ENCODE peak calls at places on chromosomes 6 and 20, in six cellular contexts. One of them, this sample, is unnamed.
A peak's percentile ranks its signal among the peaks of the same experiment; 100 is the strongest.

GRCh38 chr20:3786126-3786484 is 435 bp downstream of the CENPB start:
- DNase-seq in cardiac fibroblast: peak; percentile 67
- DNase-seq in AG09309: no peak
- DNase-seq in astrocyte of the spinal cord: peak; percentile 62
- DNase-seq in Peyer's patch: peak; percentile 69
- DNase-seq in breast epithelium: no peak
- DNase-seq in this sample: no peak

GRCh38 chr20:34069341-34070078 is 42.5 kb downstream of the EIF2S2 start:
- DNase-seq in cardiac fibroblast: peak; percentile 90
- DNase-seq in AG09309: peak; percentile 46
- DNase-seq in astrocyte of the spinal cord: peak; percentile 86
- DNase-seq in Peyer's patch: peak; percentile 90
- DNase-seq in breast epithelium: peak; percentile 76
- DNase-seq in this sample: peak; percentile 38

GRCh38 chr6:16496982-16497823 is 258.8 kb downstream of the GMPR start:
- DNase-seq in cardiac fibroblast: peak; percentile 50
- DNase-seq in AG09309: no peak
- DNase-seq in astrocyte of the spinal cord: no peak
- DNase-seq in Peyer's patch: no peak
- DNase-seq in breast epithelium: no peak
- DNase-seq in this sample: no peak

GRCh38 chr20:59013031-59013951 is 5.9 kb upstream of the TUBB1 start:
- DNase-seq in cardiac fibroblast: no peak
- DNase-seq in AG09309: no peak
- DNase-seq in astrocyte of the spinal cord: no peak
- DNase-seq in Peyer's patch: no peak
- DNase-seq in breast epithelium: no peak
- DNase-seq in this sample: no peak

GRCh38 chr6:135085700-135086413 is 31.2 kb upstream of the HBS1L start:
- DNase-seq in cardiac fibroblast: no peak
- DNase-seq in AG09309: no peak
- DNase-seq in astrocyte of the spinal cord: no peak
- DNase-seq in Peyer's patch: no peak
- DNase-seq in breast epithelium: no peak
- DNase-seq in this sample: no peak

GRCh38 chr6:17987576-17988421 is at the start of gene KIF13A:
- DNase-seq in cardiac fibroblast: peak; percentile 71
- DNase-seq in AG09309: no peak
- DNase-seq in astrocyte of the spinal cord: peak; percentile 67
- DNase-seq in Peyer's patch: peak; percentile 78
- DNase-seq in breast epithelium: peak; percentile 54
- DNase-seq in this sample: peak; percentile 48

GRCh38 chr6:153032255-153032882 is 29.9 kb upstream of the MTRF1L start:
- DNase-seq in cardiac fibroblast: peak; percentile 85
- DNase-seq in AG09309: peak; percentile 51
- DNase-seq in astrocyte of the spinal cord: peak; percentile 85
- DNase-seq in Peyer's patch: no peak
- DNase-seq in breast epithelium: no peak
- DNase-seq in this sample: no peak

GRCh38 chr6:44431118-44431725 is 43.7 kb downstream of the CDC5L start:
- DNase-seq in cardiac fibroblast: peak; percentile 79
- DNase-seq in AG09309: peak; percentile 39
- DNase-seq in astrocyte of the spinal cord: peak; percentile 74
- DNase-seq in Peyer's patch: peak; percentile 59
- DNase-seq in breast epithelium: no peak
- DNase-seq in this sample: no peak

GRCh38 chr20:45959126-45959525 is 12.9 kb downstream of the ZNF335 start:
- DNase-seq in cardiac fibroblast: no peak
- DNase-seq in AG09309: no peak
- DNase-seq in astrocyte of the spinal cord: no peak
- DNase-seq in Peyer's patch: no peak
- DNase-seq in breast epithelium: no peak
- DNase-seq in this sample: no peak

DNA sequence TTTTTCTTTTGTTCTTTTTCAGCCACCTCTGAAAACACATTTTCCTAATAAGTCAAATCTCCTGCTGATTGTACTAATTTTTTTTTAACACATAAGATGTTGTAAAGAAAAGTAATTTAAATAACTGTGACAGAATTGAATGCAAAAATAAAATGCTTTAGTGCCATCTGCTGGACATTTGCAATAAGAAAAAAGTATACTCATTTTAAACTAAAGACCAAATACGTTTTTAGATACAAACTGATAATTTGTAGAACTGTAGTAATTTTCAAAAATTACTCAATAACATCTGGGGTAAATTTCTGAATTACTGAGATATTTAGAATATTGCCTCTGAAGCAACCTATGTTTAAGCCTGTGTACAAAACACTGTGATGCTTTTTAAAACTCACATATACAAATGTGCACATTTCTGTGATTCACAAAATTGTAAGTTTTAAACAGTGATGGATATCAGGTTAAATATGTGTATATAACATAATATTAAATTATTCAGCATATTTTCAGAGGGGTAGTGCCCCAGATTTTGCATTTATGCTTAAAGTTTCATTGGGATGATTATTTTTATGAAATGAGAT is 198.7 kb downstream of the RIMS1 start:
- DNase-seq in cardiac fibroblast: peak; percentile 29
- DNase-seq in AG09309: no peak
- DNase-seq in astrocyte of the spinal cord: peak; percentile 40
- DNase-seq in Peyer's patch: no peak
- DNase-seq in breast epithelium: no peak
- DNase-seq in this sample: no peak
- TF ChIP-seq CTCF in cardiac fibroblast: peak; percentile 32
- TF ChIP-seq CTCF in AG09309: peak; percentile 26
- TF ChIP-seq CTCF in astrocyte of the spinal cord: peak; percentile 21
- TF ChIP-seq CTCF in Peyer's patch: peak; percentile 39
- TF ChIP-seq CTCF in breast epithelium: peak; percentile 54
- TF ChIP-seq CTCF in this sample: peak; percentile 74

GRCh38 chr6:2132911-2133310 is 112.5 kb downstream of the GMDS start:
- DNase-seq in cardiac fibroblast: no peak
- DNase-seq in AG09309: no peak
- DNase-seq in astrocyte of the spinal cord: no peak
- DNase-seq in Peyer's patch: no peak
- DNase-seq in breast epithelium: no peak
- DNase-seq in this sample: no peak
- TF ChIP-seq CTCF in cardiac fibroblast: no peak
- TF ChIP-seq CTCF in AG09309: no peak
- TF ChIP-seq CTCF in astrocyte of the spinal cord: no peak
- TF ChIP-seq CTCF in Peyer's patch: no peak
- TF ChIP-seq CTCF in breast epithelium: no peak
- TF ChIP-seq CTCF in this sample: no peak

GRCh38 chr6:33279257-33279695 is 2.4 kb downstream of the B3GALT4 start:
- DNase-seq in cardiac fibroblast: no peak
- DNase-seq in AG09309: no peak
- DNase-seq in astrocyte of the spinal cord: no peak
- DNase-seq in Peyer's patch: no peak
- DNase-seq in breast epithelium: no peak
- DNase-seq in this sample: no peak

GRCh38 chr6:33278810-33279209 is 1.9 kb downstream of the B3GALT4 start:
- DNase-seq in cardiac fibroblast: no peak
- DNase-seq in AG09309: no peak
- DNase-seq in astrocyte of the spinal cord: no peak
- DNase-seq in Peyer's patch: no peak
- DNase-seq in breast epithelium: no peak
- DNase-seq in this sample: no peak

GRCh38 chr6:33278392-33278741 is 1.4 kb downstream of the B3GALT4 start:
- DNase-seq in cardiac fibroblast: no peak
- DNase-seq in AG09309: no peak
- DNase-seq in astrocyte of the spinal cord: no peak
- DNase-seq in Peyer's patch: no peak
- DNase-seq in breast epithelium: no peak
- DNase-seq in this sample: no peak

GRCh38 chr6:33280539-33280938 is 3.6 kb downstream of the B3GALT4 start:
- DNase-seq in cardiac fibroblast: no peak
- DNase-seq in AG09309: no peak
- DNase-seq in astrocyte of the spinal cord: no peak
- DNase-seq in Peyer's patch: no peak
- DNase-seq in breast epithelium: no peak
- DNase-seq in this sample: no peak

GRCh38 chr6:33279971-33280511 is 3.1 kb downstream of the B3GALT4 start:
- DNase-seq in cardiac fibroblast: peak; percentile 58
- DNase-seq in AG09309: no peak
- DNase-seq in astrocyte of the spinal cord: peak; percentile 45
- DNase-seq in Peyer's patch: no peak
- DNase-seq in breast epithelium: no peak
- DNase-seq in this sample: no peak
- TF ChIP-seq CTCF in cardiac fibroblast: peak; percentile 66
- TF ChIP-seq CTCF in AG09309: peak; percentile 60
- TF ChIP-seq CTCF in astrocyte of the spinal cord: peak; percentile 53
- TF ChIP-seq CTCF in Peyer's patch: peak; percentile 44
- TF ChIP-seq CTCF in breast epithelium: peak; percentile 39
- TF ChIP-seq CTCF in this sample: peak; percentile 36

GRCh38 chr6:35299674-35300073 is 2.1 kb downstream of the DEF6 start:
- DNase-seq in cardiac fibroblast: no peak
- DNase-seq in AG09309: no peak
- DNase-seq in astrocyte of the spinal cord: no peak
- DNase-seq in Peyer's patch: peak; percentile 88
- DNase-seq in breast epithelium: no peak
- DNase-seq in this sample: no peak

GRCh38 chr6:35298625-35299140 is 1.1 kb downstream of the DEF6 start:
- DNase-seq in cardiac fibroblast: no peak
- DNase-seq in AG09309: no peak
- DNase-seq in astrocyte of the spinal cord: no peak
- DNase-seq in Peyer's patch: peak; percentile 48
- DNase-seq in breast epithelium: no peak
- DNase-seq in this sample: no peak

GRCh38 chr6:35296931-35297330 is 687 bp upstream of the DEF6 start:
- DNase-seq in cardiac fibroblast: no peak
- DNase-seq in AG09309: no peak
- DNase-seq in astrocyte of the spinal cord: no peak
- DNase-seq in Peyer's patch: no peak
- DNase-seq in breast epithelium: no peak
- DNase-seq in this sample: no peak

GRCh38 chr6:35295521-35296315 is 1.9 kb upstream of the DEF6 start:
- DNase-seq in cardiac fibroblast: no peak
- DNase-seq in AG09309: no peak
- DNase-seq in astrocyte of the spinal cord: no peak
- DNase-seq in Peyer's patch: no peak
- DNase-seq in breast epithelium: no peak
- DNase-seq in this sample: no peak

DNA sequence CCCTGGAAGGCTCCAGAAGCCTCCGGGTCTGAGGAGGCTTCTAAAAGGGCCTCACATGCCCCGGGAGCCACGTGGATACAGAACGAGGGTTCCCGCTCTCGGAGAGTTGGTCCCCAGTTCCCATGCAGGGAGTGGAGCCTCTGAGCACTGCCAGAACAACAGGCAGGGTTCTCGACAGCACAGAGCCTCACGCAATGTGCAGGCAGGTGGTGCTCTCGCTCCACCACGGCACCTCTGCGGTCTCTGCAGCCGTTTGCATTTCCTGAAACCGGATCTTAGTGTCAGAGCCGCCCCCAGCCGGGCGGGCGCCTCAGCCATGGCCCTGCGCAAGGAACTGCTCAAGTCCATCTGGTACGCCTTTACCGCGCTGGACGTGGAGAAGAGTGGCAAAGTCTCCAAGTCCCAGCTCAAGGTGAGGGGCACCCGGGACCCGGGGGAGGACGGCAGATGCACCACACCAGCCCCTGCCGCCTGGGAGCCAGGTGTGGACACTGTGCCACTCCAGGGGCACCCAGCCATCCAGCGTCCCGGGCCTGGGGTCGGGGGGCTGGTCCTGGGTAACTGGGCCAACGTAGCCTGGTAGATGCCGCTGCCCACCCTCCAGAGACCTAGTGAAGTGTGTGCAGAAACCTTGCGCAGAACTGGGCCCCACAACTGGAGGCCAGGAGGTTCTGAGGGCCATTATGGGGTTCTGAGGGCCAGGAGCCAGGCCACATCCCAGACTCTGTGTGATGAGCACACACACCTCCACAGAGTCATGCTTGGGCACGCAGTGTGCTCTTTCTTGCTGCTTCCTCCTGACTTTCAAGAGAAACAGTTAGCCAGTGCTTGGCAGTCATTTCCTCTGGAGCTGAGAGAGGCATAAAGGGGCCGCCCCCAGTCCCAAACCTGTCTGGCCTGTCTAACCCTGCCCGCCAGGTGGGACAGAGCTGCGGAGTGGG is at the start of gene DEF6:
- DNase-seq in cardiac fibroblast: peak; percentile 87
- DNase-seq in AG09309: peak; percentile 27
- DNase-seq in astrocyte of the spinal cord: peak; percentile 83
- DNase-seq in Peyer's patch: peak; percentile 95
- DNase-seq in breast epithelium: peak; percentile 88
- DNase-seq in this sample: peak; percentile 83
- TF ChIP-seq CTCF in cardiac fibroblast: peak; percentile 69
- TF ChIP-seq CTCF in AG09309: peak; percentile 70
- TF ChIP-seq CTCF in astrocyte of the spinal cord: peak; percentile 81
- TF ChIP-seq CTCF in Peyer's patch: peak; percentile 91
- TF ChIP-seq CTCF in breast epithelium: peak; percentile 73
- TF ChIP-seq CTCF in this sample: peak; percentile 50

GRCh38 chr6:84870693-84871092 is 106.3 kb upstream of the TBX18 start:
- DNase-seq in cardiac fibroblast: no peak
- DNase-seq in AG09309: no peak
- DNase-seq in astrocyte of the spinal cord: no peak
- DNase-seq in Peyer's patch: no peak
- DNase-seq in breast epithelium: no peak
- DNase-seq in this sample: no peak
- TF ChIP-seq CTCF in cardiac fibroblast: no peak
- TF ChIP-seq CTCF in AG09309: no peak
- TF ChIP-seq CTCF in astrocyte of the spinal cord: no peak
- TF ChIP-seq CTCF in Peyer's patch: no peak
- TF ChIP-seq CTCF in breast epithelium: no peak
- TF ChIP-seq CTCF in this sample: no peak